ENCODE peak calls at places on chromosomes 4 and X, in ten cellular contexts. H, S, N, Y, D, X, C, A, B and J are unnamed samples.

GRCh38 chr4:13292372-13292771 is 191.8 kb downstream of the RAB28 start:
- DNase-seq in H (no peak), S (no peak), N (no peak), Y (no peak), D (no peak), X (no peak), C (no peak), A (no peak), B (no peak), J (no peak)

GRCh38 chrX:23493941-23494374 is 159.3 kb downstream of the PTCHD1 start:
- DNase-seq in H (no peak), S (peak), N (no peak), Y (no peak), D (peak), X (no peak), C (no peak), A (no peak), B (no peak), J (peak)

GRCh38 chr4:87973283-87974169 is 2.0 kb upstream of the SPP1 start:
- DNase-seq in H (peak), S (peak), N (peak), Y (no peak), D (peak), X (peak), C (peak), A (peak), B (peak), J (peak)

GRCh38 chr4:101103381-101104142 is 243.8 kb downstream of the PPP3CA start:
- DNase-seq in H (no peak), S (peak), N (no peak), Y (no peak), D (no peak), X (no peak), C (no peak), A (no peak), B (no peak), J (no peak)

GRCh38 chr4:142126890-142127497 is 490.6 kb downstream of the IL15 start:
- DNase-seq in H (no peak), S (peak), N (peak), Y (peak), D (peak), X (peak), C (peak), A (no peak), B (peak), J (peak)

GRCh38 chr4:153217440-153217839 is 13.2 kb downstream of the TRIM2 start:
- DNase-seq in H (no peak), S (no peak), N (no peak), Y (no peak), D (no peak), X (peak), C (no peak), A (no peak), B (no peak), J (peak)

GRCh38 chr4:140103676-140104075 is 50.3 kb downstream of the MAML3 start:
- DNase-seq in H (no peak), S (peak), N (no peak), Y (no peak), D (peak), X (no peak), C (no peak), A (no peak), B (no peak), J (peak)

GRCh38 chrX:39501822-39502221 is 595.9 kb downstream of the BCOR start:
- DNase-seq in H (no peak), S (no peak), N (no peak), Y (no peak), D (no peak), X (no peak), C (no peak), A (no peak), B (no peak), J (no peak)

GRCh38 chr4:7217453-7218310 is 25.3 kb downstream of the SORCS2 start:
- DNase-seq in H (no peak), S (peak), N (no peak), Y (no peak), D (no peak), X (no peak), C (no peak), A (peak), B (no peak), J (no peak)

GRCh38 chr4:19823781-19824180 is 427.9 kb upstream of the SLIT2 start:
- DNase-seq in H (no peak), S (no peak), N (no peak), Y (peak), D (no peak), X (no peak), C (no peak), A (no peak), B (no peak), J (no peak)

GRCh38 chrX:103063191-103063845 is 653 bp downstream of the BEX1 start:
- DNase-seq in H (peak), S (peak), N (peak), Y (peak), D (peak), X (peak), C (no peak), A (no peak), B (no peak), J (peak)

GRCh38 chr4:102918859-102919258 is 50.1 kb downstream of the CISD2 start:
- DNase-seq in H (no peak), S (no peak), N (no peak), Y (no peak), D (no peak), X (no peak), C (no peak), A (no peak), B (no peak), J (no peak)

GRCh38 chrX:119375561-119375960 is 23.6 kb upstream of the SLC25A43 start:
- DNase-seq in H (no peak), S (no peak), N (no peak), Y (no peak), D (no peak), X (no peak), C (no peak), A (no peak), B (no peak), J (no peak)

GRCh38 chr4:53497446-53498069 is 93.7 kb downstream of the LNX1 start:
- DNase-seq in H (no peak), S (peak), N (peak), Y (no peak), D (no peak), X (peak), C (no peak), A (no peak), B (no peak), J (no peak)

GRCh38 chrX:114959729-114960128 is 57.7 kb downstream of the IL13RA2 start:
- DNase-seq in H (no peak), S (peak), N (no peak), Y (no peak), D (no peak), X (no peak), C (no peak), A (no peak), B (no peak), J (peak)

GRCh38 chrX:42803320-42803719 is 25.4 kb upstream of the PPP1R2C start:
- DNase-seq in H (no peak), S (peak), N (no peak), Y (peak), D (no peak), X (peak), C (no peak), A (no peak), B (no peak), J (peak)

GRCh38 chrX:155065035-155065734 is 5.8 kb downstream of the CMC4 start:
- DNase-seq in H (no peak), S (peak), N (no peak), Y (no peak), D (no peak), X (peak), C (peak), A (no peak), B (no peak), J (peak)

GRCh38 chr4:2094545-2094944 is 35.4 kb downstream of the NAT8L start:
- DNase-seq in H (no peak), S (no peak), N (no peak), Y (no peak), D (no peak), X (no peak), C (no peak), A (no peak), B (no peak), J (no peak)

GRCh38 chrX:139106111-139106510 is 394.6 kb upstream of the FGF13 start:
- DNase-seq in H (no peak), S (no peak), N (no peak), Y (peak), D (no peak), X (peak), C (no peak), A (no peak), B (no peak), J (peak)

GRCh38 chrX:147675819-147676218 is 235.9 kb upstream of the FMR1 start:
- DNase-seq in H (no peak), S (no peak), N (no peak), Y (no peak), D (no peak), X (no peak), C (no peak), A (no peak), B (no peak), J (no peak)

GRCh38 chr4:85153221-85153620 is 186.7 kb upstream of the WDFY3 start:
- DNase-seq in H (no peak), S (no peak), N (no peak), Y (no peak), D (no peak), X (no peak), C (no peak), A (no peak), B (no peak), J (peak)

GRCh38 chrX:109740076-109740809 is 7.2 kb upstream of the ACSL4 start:
- DNase-seq in H (no peak), S (peak), N (no peak), Y (no peak), D (peak), X (peak), C (no peak), A (no peak), B (peak), J (peak)

GRCh38 chrX:13764284-13764683 is 29.7 kb downstream of the OFD1 start:
- DNase-seq in H (no peak), S (no peak), N (no peak), Y (no peak), D (no peak), X (no peak), C (no peak), A (no peak), B (no peak), J (no peak)

GRCh38 chrX:13762015-13762414 is 27.5 kb downstream of the OFD1 start:
- DNase-seq in H (no peak), S (no peak), N (no peak), Y (no peak), D (no peak), X (no peak), C (no peak), A (no peak), B (no peak), J (no peak)

GRCh38 chrX:13763489-13763888 is 28.9 kb downstream of the OFD1 start:
- DNase-seq in H (peak), S (no peak), N (peak), Y (no peak), D (no peak), X (no peak), C (no peak), A (peak), B (no peak), J (no peak)

GRCh38 chrX:13761606-13762005 is 27.1 kb downstream of the OFD1 start:
- DNase-seq in H (no peak), S (peak), N (no peak), Y (no peak), D (no peak), X (peak), C (no peak), A (no peak), B (no peak), J (peak)

GRCh38 chrX:13764765-13765164 is 30.2 kb downstream of the OFD1 start:
- DNase-seq in H (no peak), S (peak), N (peak), Y (no peak), D (peak), X (no peak), C (no peak), A (no peak), B (peak), J (no peak)
- TF ChIP-seq CTCF in H (peak), S (peak), N (peak), Y (peak), D (peak), X (no peak), C (no peak), A (peak), B (no peak), J (peak)

DNA sequence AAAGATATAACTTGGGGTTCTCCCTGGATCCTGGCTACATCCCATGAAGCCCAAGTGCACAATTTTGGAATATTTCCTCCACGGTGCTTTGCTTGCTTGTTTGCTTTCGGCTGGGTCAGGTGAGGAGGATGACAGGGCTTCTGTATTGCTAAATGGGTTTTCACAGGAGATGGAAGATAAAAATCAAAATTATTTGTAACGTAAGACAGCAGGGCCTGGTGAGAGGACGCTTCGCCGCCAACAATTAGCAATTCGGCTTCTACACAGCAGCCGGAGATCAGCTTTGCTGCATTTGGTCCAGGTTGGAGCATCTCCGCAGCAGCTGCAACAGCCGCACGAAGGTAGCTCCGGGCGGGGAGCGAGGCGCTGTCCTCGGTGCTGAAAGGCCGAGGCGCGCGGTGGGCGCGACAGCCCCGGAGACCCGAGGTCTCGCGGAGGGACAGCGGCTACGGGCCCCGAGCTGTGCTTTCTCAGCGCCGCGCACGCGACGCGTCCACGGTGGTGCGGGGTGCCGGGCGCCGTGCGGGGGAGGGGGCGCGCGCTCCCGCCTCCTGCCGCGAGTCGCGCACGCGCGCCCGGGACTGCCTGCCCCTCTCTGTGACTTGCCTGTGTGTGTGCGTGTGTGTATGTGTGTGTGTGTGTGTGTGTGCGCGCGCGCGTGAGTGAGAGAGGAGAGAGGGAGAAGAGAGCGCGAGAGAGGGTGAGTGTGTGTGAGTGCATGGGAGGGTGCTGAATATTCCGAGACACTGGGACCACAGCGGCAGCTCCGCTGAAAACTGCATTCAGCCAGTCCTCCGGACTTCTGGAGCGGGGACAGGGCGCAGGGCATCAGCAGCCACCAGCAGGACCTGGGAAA is at the start of gene GRIA2:
- DNase-seq in H (peak), S (peak), N (peak), Y (no peak), D (peak), X (peak), C (peak), A (peak), B (peak), J (peak)
- H3K4me3 ChIP-seq in H (peak), S (peak), N (peak), Y (peak), D (peak), X (peak), C (peak), A (no peak), B (peak), J (no peak)

DNA sequence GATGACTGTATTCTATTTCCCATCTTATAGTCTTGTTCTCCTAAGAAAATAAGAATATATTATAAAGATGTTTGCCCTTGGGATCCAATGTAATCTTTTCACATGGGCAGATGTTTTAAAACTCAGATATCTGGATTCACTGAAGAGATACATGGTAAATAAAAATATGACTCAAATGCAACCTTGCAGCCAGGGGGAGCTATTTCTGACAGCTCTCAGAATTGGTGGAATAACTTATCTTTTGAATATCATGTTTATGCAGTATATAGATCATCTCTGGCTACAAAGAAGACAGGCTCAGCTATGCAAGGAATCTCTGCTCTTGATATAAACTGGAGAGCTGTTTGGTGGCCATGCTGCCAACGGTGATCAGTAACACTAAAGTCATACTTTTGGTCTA is 274.7 kb downstream of the GLUD2 start:
- DNase-seq in H (no peak), S (peak), N (no peak), Y (no peak), D (peak), X (no peak), C (no peak), A (no peak), B (no peak), J (peak)
- TF ChIP-seq CTCF in H (peak), S (peak), N (peak), Y (peak), D (peak), X (peak), C (no peak), A (no peak), B (no peak), J (peak)

DNA sequence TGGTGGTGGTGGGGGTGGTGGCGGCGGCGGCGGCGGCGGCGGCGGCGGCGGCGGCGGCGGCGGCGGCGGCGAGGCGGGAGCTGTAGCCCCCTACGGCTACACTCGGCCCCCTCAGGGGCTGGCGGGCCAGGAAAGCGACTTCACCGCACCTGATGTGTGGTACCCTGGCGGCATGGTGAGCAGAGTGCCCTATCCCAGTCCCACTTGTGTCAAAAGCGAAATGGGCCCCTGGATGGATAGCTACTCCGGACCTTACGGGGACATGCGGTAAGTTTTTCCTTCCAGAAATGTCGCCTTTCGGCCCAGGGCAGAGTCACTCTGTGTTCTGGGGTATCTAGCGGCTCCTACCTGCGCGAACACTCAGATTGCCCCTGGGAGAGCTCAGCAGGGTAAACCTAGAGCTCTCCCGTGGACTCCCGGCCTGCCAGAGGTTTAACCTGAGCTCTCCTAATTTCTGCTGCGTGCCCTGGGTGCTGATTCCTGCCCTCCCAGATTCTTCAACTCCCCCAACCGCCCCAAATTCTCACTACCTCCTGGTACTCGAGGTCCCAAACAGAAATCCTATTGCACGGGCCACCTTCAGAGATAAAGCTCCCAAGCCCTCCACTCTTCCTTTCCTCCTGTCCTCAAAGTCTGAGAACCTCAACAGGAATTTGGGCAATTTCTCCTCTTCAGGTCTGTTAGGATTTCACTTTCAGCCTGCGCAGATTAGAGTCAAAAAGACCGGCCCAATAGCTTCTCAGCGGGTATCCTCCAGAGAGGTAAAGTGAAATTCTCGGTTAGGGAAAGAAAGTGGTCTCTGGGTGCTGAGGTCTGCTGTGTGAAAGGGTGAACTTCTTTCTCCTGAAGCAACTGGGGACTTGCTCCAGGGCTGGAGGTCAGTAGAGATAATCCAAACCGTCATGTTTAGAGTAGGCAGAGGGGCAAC is 2.9 kb downstream of the AR start:
- DNase-seq in H (no peak), S (no peak), N (no peak), Y (no peak), D (no peak), X (no peak), C (no peak), A (no peak), B (no peak), J (no peak)
- H3K4me3 ChIP-seq in H (peak), S (peak), N (peak), Y (peak), D (peak), X (peak), C (peak), A (peak), B (peak), J (no peak)

GRCh38 chr4:184503869-184504300 is 29.5 kb upstream of the IRF2 start:
- DNase-seq in H (no peak), S (peak), N (no peak), Y (no peak), D (peak), X (peak), C (no peak), A (no peak), B (no peak), J (peak)

GRCh38 chr4:184511156-184511555 is 36.8 kb upstream of the IRF2 start:
- DNase-seq in H (no peak), S (no peak), N (no peak), Y (no peak), D (no peak), X (no peak), C (no peak), A (no peak), B (no peak), J (no peak)

GRCh38 chr4:184504385-184504784 is 30.0 kb upstream of the IRF2 start:
- DNase-seq in H (no peak), S (no peak), N (no peak), Y (no peak), D (no peak), X (no peak), C (no peak), A (no peak), B (no peak), J (no peak)

GRCh38 chr4:184510431-184510830 is 36.1 kb upstream of the IRF2 start:
- DNase-seq in H (no peak), S (peak), N (no peak), Y (no peak), D (no peak), X (no peak), C (no peak), A (no peak), B (no peak), J (no peak)

GRCh38 chr4:184506527-184507121 is 32.3 kb upstream of the IRF2 start:
- DNase-seq in H (peak), S (no peak), N (peak), Y (no peak), D (no peak), X (no peak), C (no peak), A (no peak), B (peak), J (no peak)
- TF ChIP-seq CTCF in H (peak), S (peak), N (no peak), Y (peak), D (peak), X (no peak), C (no peak), A (peak), B (no peak), J (peak)

DNA sequence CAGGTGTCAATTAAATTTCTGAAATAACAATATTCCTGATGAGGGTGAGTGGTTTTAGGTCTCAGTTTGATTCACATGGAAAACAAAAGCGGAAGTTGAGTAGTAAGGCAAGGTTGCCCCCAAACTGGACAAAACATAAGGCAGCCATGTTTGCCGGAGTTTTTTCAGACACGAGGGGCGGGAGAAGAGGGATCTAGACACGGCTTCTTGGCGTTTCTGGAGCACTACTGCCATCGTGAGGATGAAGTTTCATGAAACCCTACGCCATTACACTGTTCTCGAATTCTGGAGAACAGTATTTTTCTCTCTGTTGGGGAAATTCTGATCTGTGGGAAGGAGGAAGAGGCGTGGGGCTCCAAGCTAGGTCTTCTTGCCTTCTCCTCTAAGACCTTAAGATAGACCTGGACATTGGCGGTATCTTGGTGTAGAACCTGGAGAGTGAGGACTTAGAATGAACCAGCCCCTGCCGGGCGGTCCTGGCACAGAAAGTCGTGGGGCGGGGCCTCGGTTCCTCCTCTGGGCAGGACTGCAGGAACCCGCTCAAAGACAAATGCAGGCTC is 160.3 kb downstream of the OR13H1 start:
- DNase-seq in H (peak), S (no peak), N (peak), Y (peak), D (peak), X (no peak), C (peak), A (no peak), B (peak), J (no peak)
- H3K4me3 ChIP-seq in H (peak), S (no peak), N (no peak), Y (peak), D (peak), X (no peak), C (peak), A (no peak), B (peak), J (no peak)